ENCODE peak calls at places on chromosome 13, in eight cellular contexts. One of them, this sample, is unnamed.
A peak's percentile ranks its signal among the peaks of the same experiment; 100 is the strongest.

GRCh38 chr13:58376775-58377174 is 745.2 kb downstream of the PCDH17 start:
- DNase-seq in right lobe of liver: no peak
- DNase-seq in transverse colon: no peak
- DNase-seq in Peyer's patch: no peak
- DNase-seq in CD8-positive, alpha-beta memory T cell: no peak
- DNase-seq in CD4-positive, alpha-beta memory T cell: no peak
- DNase-seq in MM.1S: peak; percentile 43
- DNase-seq in GM23248: no peak
- DNase-seq in this sample: no peak

GRCh38 chr13:27928805-27929753 is 9.3 kb downstream of the PDX1 start:
- DNase-seq in right lobe of liver: no peak
- DNase-seq in transverse colon: no peak
- DNase-seq in Peyer's patch: no peak
- DNase-seq in CD8-positive, alpha-beta memory T cell: no peak
- DNase-seq in CD4-positive, alpha-beta memory T cell: no peak
- DNase-seq in MM.1S: no peak
- DNase-seq in GM23248: no peak
- DNase-seq in this sample: no peak

GRCh38 chr13:37657134-37657533 is 58.6 kb upstream of the POSTN start:
- DNase-seq in right lobe of liver: no peak
- DNase-seq in transverse colon: no peak
- DNase-seq in Peyer's patch: no peak
- DNase-seq in CD8-positive, alpha-beta memory T cell: no peak
- DNase-seq in CD4-positive, alpha-beta memory T cell: no peak
- DNase-seq in MM.1S: no peak
- DNase-seq in GM23248: peak; percentile 75
- DNase-seq in this sample: no peak

GRCh38 chr13:66922444-66922843 is 307.7 kb downstream of the PCDH9 start:
- DNase-seq in right lobe of liver: no peak
- DNase-seq in transverse colon: no peak
- DNase-seq in Peyer's patch: no peak
- DNase-seq in CD8-positive, alpha-beta memory T cell: no peak
- DNase-seq in CD4-positive, alpha-beta memory T cell: no peak
- DNase-seq in MM.1S: no peak
- DNase-seq in GM23248: no peak
- DNase-seq in this sample: no peak

GRCh38 chr13:101065314-101065713 is 351.0 kb downstream of the NALCN start:
- DNase-seq in right lobe of liver: no peak
- DNase-seq in transverse colon: no peak
- DNase-seq in Peyer's patch: no peak
- DNase-seq in CD8-positive, alpha-beta memory T cell: no peak
- DNase-seq in CD4-positive, alpha-beta memory T cell: no peak
- DNase-seq in MM.1S: no peak
- DNase-seq in GM23248: peak; percentile 86
- DNase-seq in this sample: no peak

GRCh38 chr13:82717249-82717648 is 1165.0 kb downstream of the SLITRK1 start:
- DNase-seq in right lobe of liver: no peak
- DNase-seq in transverse colon: no peak
- DNase-seq in Peyer's patch: no peak
- DNase-seq in CD8-positive, alpha-beta memory T cell: no peak
- DNase-seq in CD4-positive, alpha-beta memory T cell: no peak
- DNase-seq in MM.1S: no peak
- DNase-seq in GM23248: peak; percentile 82
- DNase-seq in this sample: no peak

GRCh38 chr13:114054269-114054668 is 78.2 kb downstream of the RASA3 start:
- DNase-seq in right lobe of liver: no peak
- DNase-seq in transverse colon: no peak
- DNase-seq in Peyer's patch: no peak
- DNase-seq in CD8-positive, alpha-beta memory T cell: no peak
- DNase-seq in CD4-positive, alpha-beta memory T cell: no peak
- DNase-seq in MM.1S: no peak
- DNase-seq in GM23248: no peak
- DNase-seq in this sample: no peak

GRCh38 chr13:102558029-102558428 is 38.8 kb upstream of the TPP2 start:
- DNase-seq in right lobe of liver: no peak
- DNase-seq in transverse colon: no peak
- DNase-seq in Peyer's patch: no peak
- DNase-seq in CD8-positive, alpha-beta memory T cell: no peak
- DNase-seq in CD4-positive, alpha-beta memory T cell: no peak
- DNase-seq in MM.1S: no peak
- DNase-seq in GM23248: no peak
- DNase-seq in this sample: no peak

GRCh38 chr13:51638497-51638871 is 54.2 kb downstream of the WDFY2 start:
- DNase-seq in right lobe of liver: no peak
- DNase-seq in transverse colon: no peak
- DNase-seq in Peyer's patch: no peak
- DNase-seq in CD8-positive, alpha-beta memory T cell: no peak
- DNase-seq in CD4-positive, alpha-beta memory T cell: no peak
- DNase-seq in MM.1S: no peak
- DNase-seq in GM23248: peak; percentile 69
- DNase-seq in this sample: no peak

GRCh38 chr13:23796546-23796945 is 92.7 kb downstream of the MIPEP start:
- DNase-seq in right lobe of liver: no peak
- DNase-seq in transverse colon: no peak
- DNase-seq in Peyer's patch: no peak
- DNase-seq in CD8-positive, alpha-beta memory T cell: no peak
- DNase-seq in CD4-positive, alpha-beta memory T cell: no peak
- DNase-seq in MM.1S: no peak
- DNase-seq in GM23248: no peak
- DNase-seq in this sample: no peak

GRCh38 chr13:72346716-72347115 is 380.7 kb downstream of the MZT1 start:
- DNase-seq in right lobe of liver: no peak
- DNase-seq in transverse colon: no peak
- DNase-seq in Peyer's patch: no peak
- DNase-seq in CD8-positive, alpha-beta memory T cell: no peak
- DNase-seq in CD4-positive, alpha-beta memory T cell: no peak
- DNase-seq in MM.1S: no peak
- DNase-seq in GM23248: no peak
- DNase-seq in this sample: no peak

GRCh38 chr13:65677906-65678305 is 1552.2 kb downstream of the PCDH9 start:
- DNase-seq in right lobe of liver: no peak
- DNase-seq in transverse colon: no peak
- DNase-seq in Peyer's patch: no peak
- DNase-seq in CD8-positive, alpha-beta memory T cell: no peak
- DNase-seq in CD4-positive, alpha-beta memory T cell: no peak
- DNase-seq in MM.1S: no peak
- DNase-seq in GM23248: no peak
- DNase-seq in this sample: no peak

GRCh38 chr13:22757530-22758120 is 423.2 kb upstream of the SGCG start:
- DNase-seq in right lobe of liver: no peak
- DNase-seq in transverse colon: no peak
- DNase-seq in Peyer's patch: no peak
- DNase-seq in CD8-positive, alpha-beta memory T cell: no peak
- DNase-seq in CD4-positive, alpha-beta memory T cell: no peak
- DNase-seq in MM.1S: no peak
- DNase-seq in GM23248: peak; percentile 41
- DNase-seq in this sample: no peak

GRCh38 chr13:23349127-23349897 is 84.2 kb downstream of the SACS start:
- DNase-seq in right lobe of liver: no peak
- DNase-seq in transverse colon: no peak
- DNase-seq in Peyer's patch: no peak
- DNase-seq in CD8-positive, alpha-beta memory T cell: no peak
- DNase-seq in CD4-positive, alpha-beta memory T cell: no peak
- DNase-seq in MM.1S: no peak
- DNase-seq in GM23248: peak; percentile 71
- DNase-seq in this sample: no peak

GRCh38 chr13:110546933-110547332 is 14.6 kb downstream of the RAB20 start:
- DNase-seq in right lobe of liver: peak; percentile 84
- DNase-seq in transverse colon: peak; percentile 93
- DNase-seq in Peyer's patch: peak; percentile 86
- DNase-seq in CD8-positive, alpha-beta memory T cell: no peak
- DNase-seq in CD4-positive, alpha-beta memory T cell: no peak
- DNase-seq in MM.1S: no peak
- DNase-seq in GM23248: peak; percentile 52
- DNase-seq in this sample: no peak

GRCh38 chr13:59422646-59423045 is 741.1 kb downstream of the DIAPH3 start:
- DNase-seq in right lobe of liver: no peak
- DNase-seq in transverse colon: no peak
- DNase-seq in Peyer's patch: no peak
- DNase-seq in CD8-positive, alpha-beta memory T cell: no peak
- DNase-seq in CD4-positive, alpha-beta memory T cell: no peak
- DNase-seq in MM.1S: no peak
- DNase-seq in GM23248: peak; percentile 6
- DNase-seq in this sample: no peak

DNA sequence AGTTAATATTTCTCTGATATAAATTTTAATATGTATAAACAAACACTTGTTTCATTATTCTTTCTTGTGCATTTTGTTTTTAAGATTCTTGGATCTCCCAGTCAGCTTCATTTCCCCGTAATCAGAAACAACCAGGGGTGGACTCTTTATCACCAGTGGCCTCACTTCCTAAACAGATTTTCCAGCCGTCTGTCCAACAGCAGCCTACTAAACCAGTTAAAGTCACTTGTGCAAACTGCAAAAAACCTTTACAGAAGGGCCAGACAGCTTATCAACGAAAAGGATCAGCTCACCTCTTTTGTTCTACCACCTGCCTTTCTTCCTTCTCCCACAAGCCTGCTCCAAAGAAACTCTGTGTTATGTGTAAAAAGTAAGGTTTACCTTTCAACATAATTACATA is 44.2 kb downstream of the ZMYM2 start:
- DNase-seq in right lobe of liver: no peak
- DNase-seq in transverse colon: no peak
- DNase-seq in Peyer's patch: no peak
- DNase-seq in CD8-positive, alpha-beta memory T cell: no peak
- DNase-seq in CD4-positive, alpha-beta memory T cell: no peak
- DNase-seq in MM.1S: no peak
- DNase-seq in GM23248: no peak
- DNase-seq in this sample: no peak
- H3K27ac ChIP-seq in right lobe of liver: no peak overlapping the region
- H3K27ac ChIP-seq in transverse colon: no peak overlapping the region
- H3K27ac ChIP-seq in Peyer's patch: no peak overlapping the region
- H3K27ac ChIP-seq in CD8-positive, alpha-beta memory T cell: no peak overlapping the region
- H3K27ac ChIP-seq in CD4-positive, alpha-beta memory T cell: no peak overlapping the region
- H3K27ac ChIP-seq in MM.1S: no peak overlapping the region
- H3K27ac ChIP-seq in GM23248: no peak overlapping the region
- H3K27ac ChIP-seq in this sample: no peak overlapping the region

DNA sequence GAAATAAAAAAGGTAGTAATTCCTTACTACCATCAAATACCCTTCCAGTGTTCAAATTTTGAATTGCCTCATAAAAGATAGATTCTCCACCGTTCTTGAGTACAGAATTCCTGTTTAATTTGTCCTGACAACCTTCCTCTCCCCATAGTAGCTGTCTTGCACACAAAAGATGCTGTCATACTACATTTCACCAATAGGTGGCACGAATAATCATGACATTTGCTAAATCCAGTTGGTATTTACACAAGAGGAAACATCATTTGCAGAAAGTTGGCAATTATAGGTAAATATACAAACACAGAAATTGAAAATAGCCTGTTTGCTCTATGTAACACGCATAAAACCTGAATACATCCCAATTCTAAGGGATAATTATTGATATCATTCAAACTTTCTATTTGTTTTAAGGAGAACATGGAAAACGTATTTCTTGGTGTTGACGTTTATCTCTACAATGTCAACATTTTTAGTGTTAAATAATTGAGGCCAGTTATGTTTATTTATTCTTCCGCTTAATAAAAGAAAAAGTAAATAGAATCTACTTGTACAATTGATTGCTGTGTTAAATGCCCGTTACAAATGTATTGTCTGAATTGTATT is 58.3 kb upstream of the CLDN10 start:
- DNase-seq in right lobe of liver: no peak
- DNase-seq in transverse colon: no peak
- DNase-seq in Peyer's patch: no peak
- DNase-seq in CD8-positive, alpha-beta memory T cell: no peak
- DNase-seq in CD4-positive, alpha-beta memory T cell: peak; percentile 16
- DNase-seq in MM.1S: peak; percentile 65
- DNase-seq in GM23248: peak; percentile 54
- DNase-seq in this sample: no peak
- H3K4me3 ChIP-seq in right lobe of liver: no peak overlapping the region
- H3K4me3 ChIP-seq in transverse colon: no peak overlapping the region
- H3K4me3 ChIP-seq in Peyer's patch: no peak overlapping the region
- H3K4me3 ChIP-seq in CD8-positive, alpha-beta memory T cell: no peak overlapping the region
- H3K4me3 ChIP-seq in CD4-positive, alpha-beta memory T cell: no peak overlapping the region
- H3K4me3 ChIP-seq in MM.1S: no peak overlapping the region
- H3K4me3 ChIP-seq in GM23248: no peak overlapping the region
- H3K4me3 ChIP-seq in this sample: no peak overlapping the region

GRCh38 chr13:36298535-36299068 is 988 bp upstream of the CCDC169 start:
- DNase-seq in right lobe of liver: no peak
- DNase-seq in transverse colon: no peak
- DNase-seq in Peyer's patch: no peak
- DNase-seq in CD8-positive, alpha-beta memory T cell: no peak
- DNase-seq in CD4-positive, alpha-beta memory T cell: no peak
- DNase-seq in MM.1S: no peak
- DNase-seq in GM23248: no peak
- DNase-seq in this sample: no peak

GRCh38 chr13:36294061-36294460 is 3.6 kb downstream of the CCDC169 start:
- DNase-seq in right lobe of liver: no peak
- DNase-seq in transverse colon: no peak
- DNase-seq in Peyer's patch: no peak
- DNase-seq in CD8-positive, alpha-beta memory T cell: no peak
- DNase-seq in CD4-positive, alpha-beta memory T cell: no peak
- DNase-seq in MM.1S: no peak
- DNase-seq in GM23248: no peak
- DNase-seq in this sample: no peak

GRCh38 chr13:36293497-36293896 is 4.1 kb downstream of the CCDC169 start:
- DNase-seq in right lobe of liver: no peak
- DNase-seq in transverse colon: no peak
- DNase-seq in Peyer's patch: no peak
- DNase-seq in CD8-positive, alpha-beta memory T cell: no peak
- DNase-seq in CD4-positive, alpha-beta memory T cell: no peak
- DNase-seq in MM.1S: no peak
- DNase-seq in GM23248: no peak
- DNase-seq in this sample: no peak

GRCh38 chr13:36297600-36298338 is at the start of gene CCDC169:
- DNase-seq in right lobe of liver: peak; percentile 64
- DNase-seq in transverse colon: peak; percentile 73
- DNase-seq in Peyer's patch: peak; percentile 60
- DNase-seq in CD8-positive, alpha-beta memory T cell: peak; percentile 57
- DNase-seq in CD4-positive, alpha-beta memory T cell: peak; percentile 53
- DNase-seq in MM.1S: peak; percentile 60
- DNase-seq in GM23248: peak; percentile 83
- DNase-seq in this sample: peak; percentile 50

GRCh38 chr13:36297259-36297599 is 385 bp downstream of the CCDC169 start:
- DNase-seq in right lobe of liver: no peak
- DNase-seq in transverse colon: no peak
- DNase-seq in Peyer's patch: no peak
- DNase-seq in CD8-positive, alpha-beta memory T cell: no peak
- DNase-seq in CD4-positive, alpha-beta memory T cell: no peak
- DNase-seq in MM.1S: no peak
- DNase-seq in GM23248: peak; percentile 67
- DNase-seq in this sample: no peak
- H3K36me3 ChIP-seq in right lobe of liver: no peaks in the 10 kb centered on the region
- H3K36me3 ChIP-seq in transverse colon: no peaks in the 10 kb centered on the region
- H3K36me3 ChIP-seq in Peyer's patch: no peaks in the 10 kb centered on the region
- H3K36me3 ChIP-seq in CD8-positive, alpha-beta memory T cell: no peaks in the 10 kb centered on the region
- H3K36me3 ChIP-seq in CD4-positive, alpha-beta memory T cell: no peaks in the 10 kb centered on the region
- H3K36me3 ChIP-seq in MM.1S: no peaks in the 10 kb centered on the region
- H3K36me3 ChIP-seq in GM23248: no peaks in the 10 kb centered on the region
- H3K36me3 ChIP-seq in this sample: no peaks in the 10 kb centered on the region

DNA sequence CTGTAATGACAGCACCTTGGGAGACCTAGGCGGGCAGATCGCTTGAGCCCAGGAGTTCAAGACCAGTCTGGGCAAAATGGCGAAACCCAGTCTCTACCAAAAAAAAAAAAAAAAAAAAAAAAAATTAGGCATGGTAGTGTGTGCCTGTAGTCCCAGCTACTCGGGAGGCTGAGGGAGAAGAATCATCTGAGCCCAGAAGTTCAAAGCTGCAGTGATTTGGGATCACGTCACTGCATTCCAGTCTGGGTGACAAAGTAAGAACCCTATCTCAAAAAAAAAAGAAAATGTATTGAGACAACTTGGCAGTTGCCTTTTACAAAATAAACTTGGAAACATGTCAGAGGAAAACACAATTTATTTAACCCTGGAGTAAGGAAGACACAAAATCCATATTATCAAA is 26.8 kb downstream of the RBM26 start:
- DNase-seq in right lobe of liver: no peak
- DNase-seq in transverse colon: no peak
- DNase-seq in Peyer's patch: no peak
- DNase-seq in CD8-positive, alpha-beta memory T cell: no peak
- DNase-seq in CD4-positive, alpha-beta memory T cell: no peak
- DNase-seq in MM.1S: no peak
- DNase-seq in GM23248: no peak
- DNase-seq in this sample: no peak
- H3K27ac ChIP-seq in right lobe of liver: no peak overlapping the region
- H3K27ac ChIP-seq in transverse colon: no peak overlapping the region
- H3K27ac ChIP-seq in Peyer's patch: no peak overlapping the region
- H3K27ac ChIP-seq in CD8-positive, alpha-beta memory T cell: no peak overlapping the region
- H3K27ac ChIP-seq in CD4-positive, alpha-beta memory T cell: no peak overlapping the region
- H3K27ac ChIP-seq in MM.1S: no peak overlapping the region
- H3K27ac ChIP-seq in GM23248: no peak overlapping the region
- H3K27ac ChIP-seq in this sample: no peak overlapping the region

This sample was measured in effector memory CD4-positive, alpha-beta T cell.